ENCODE peak calls at places on chromosome 22, in six cellular contexts. I is ELR; Z is activated naive CD8-positive, alpha-beta T cell treated with anti-CD3 and anti-CD28 coated beads for 36 hours; U is DMS153; G is H1; K is GM23248. M is an unnamed sample.

GRCh38 chr22:23534201-23534850 is 45.8 kb downstream of the IGLL1 start:
- DNase-seq in I (no peak), Z (no peak), U (no peak), G (no peak), K (no peak), M (no peak)

GRCh38 chr22:28547132-28547842 is 132.4 kb downstream of the TTC28 start:
- DNase-seq in I (peak), Z (no peak), U (no peak), G (no peak), K (peak), M (no peak)

GRCh38 chr22:48827904-48828555 is 999.6 kb downstream of the BRD1 start:
- DNase-seq in I (no peak), Z (no peak), U (no peak), G (no peak), K (no peak), M (no peak)

GRCh38 chr22:24441406-24442351 is 14.3 kb downstream of the ADORA2A start:
- DNase-seq in I (no peak), Z (no peak), U (no peak), G (no peak), K (no peak), M (no peak)

GRCh38 chr22:28869736-28870135 is 13.6 kb upstream of the ZNRF3 start:
- DNase-seq in I (no peak), Z (no peak), U (no peak), G (no peak), K (no peak), M (no peak)

GRCh38 chr22:48593551-48593950 is 1234.1 kb downstream of the BRD1 start:
- DNase-seq in I (no peak), Z (no peak), U (no peak), G (no peak), K (no peak), M (no peak)

GRCh38 chr22:42813501-42813900 is 43.6 kb downstream of the ARFGAP3 start:
- DNase-seq in I (no peak), Z (no peak), U (no peak), G (no peak), K (peak), M (no peak)

GRCh38 chr22:20267441-20268288 is 453 bp downstream of the RTN4R start:
- DNase-seq in I (peak), Z (no peak), U (no peak), G (no peak), K (no peak), M (no peak)

GRCh38 chr22:37198290-37199102 is 10.4 kb upstream of the C1QTNF6 start:
- DNase-seq in I (peak), Z (peak), U (peak), G (no peak), K (peak), M (no peak)

GRCh38 chr22:33299245-33299956 is 241.2 kb upstream of the SYN3 start:
- DNase-seq in I (no peak), Z (no peak), U (no peak), G (no peak), K (no peak), M (no peak)

M was measured in iPS DF 19.7.